ENCODE peak calls at places on chromosomes 3 and 15, in six cellular contexts. T, I, V, P, N and Z are unnamed samples.

GRCh38 chr3:52053307-52054304 is 2.8 kb downstream of the DUSP7 start:
- DNase-seq in I (no peak), V (no peak), N (no peak), P (no peak), T (no peak), Z (no peak)

GRCh38 chr3:171178714-171179113 is 152.2 kb upstream of the SLC2A2 start:
- DNase-seq in N (no peak), I (no peak), V (no peak), T (no peak), P (no peak), Z (no peak)

GRCh38 chr15:63907521-63907920 is 73.8 kb upstream of the HERC1 start:
- DNase-seq in N (no peak), P (no peak), I (no peak), V (no peak), T (no peak), Z (no peak)

GRCh38 chr3:39137991-39138803 is 15.2 kb downstream of the CSRNP1 start:
- DNase-seq in V (no peak), N (no peak), T (no peak), I (no peak), P (no peak), Z (no peak)

GRCh38 chr3:194312186-194312742 is 38.9 kb downstream of the CPN2 start:
- DNase-seq in T (no peak), N (no peak), I (no peak), P (no peak), V (no peak), Z (no peak)

GRCh38 chr3:142863010-142863787 is 25.7 kb downstream of the PCOLCE2 start:
- DNase-seq in N (no peak), V (no peak), T (peak; percentile 67), I (no peak), P (no peak), Z (peak; percentile 43)

GRCh38 chr3:65605876-65606432 is 432.8 kb downstream of the MAGI1 start:
- DNase-seq in N (no peak), I (no peak), P (no peak), V (no peak), T (no peak), Z (no peak)

GRCh38 chr3:187999821-188000220 is 154.1 kb upstream of the LPP start:
- DNase-seq in I (no peak), N (no peak), P (no peak), V (no peak), T (no peak), Z (no peak)